ENCODE peak calls at places on chromosomes 3 and 15, in nine cellular contexts. A is BJ, N is A549, M is tibial nerve, O is cardiac muscle cell, D is progenitor cell of endocrine pancreas, I is heart left ventricle, W is SJSA1, Z is epithelial cell of proximal tubule. K is an unnamed sample.

GRCh38 chr3:69326821-69327433 is 59.0 kb downstream of the FRMD4B start:
- DNase-seq in A (no peak), N (no peak), M (no peak), O (no peak), D (no peak), I (no peak), W (no peak), Z (no peak), K (no peak)

GRCh38 chr3:29465836-29466235 is 185.0 kb downstream of the RBMS3 start:
- DNase-seq in A (peak; percentile 59), N (no peak), M (no peak), O (no peak), D (no peak), I (no peak), W (no peak), Z (no peak), K (no peak)

GRCh38 chr3:150370129-150370602 is 37.9 kb upstream of the TSC22D2 start:
- DNase-seq in A (peak; percentile 86), N (peak; percentile 95), M (no peak), O (peak; percentile 58), D (no peak), I (peak; percentile 69), W (peak; percentile 97), Z (peak; percentile 91), K (no peak)

GRCh38 chr3:136730595-136731273 is 21.4 kb downstream of the STAG1 start:
- DNase-seq in A (no peak), N (no peak), M (no peak), O (no peak), D (no peak), I (no peak), W (no peak), Z (no peak), K (no peak)

GRCh38 chr15:69665641-69666091 is 213.0 kb downstream of the RPLP1 start:
- DNase-seq in A (no peak), N (no peak), M (no peak), O (peak; percentile 12), D (no peak), I (no peak), W (no peak), Z (no peak), K (peak; percentile 82)

GRCh38 chr3:84925571-84925970 is 33.2 kb upstream of the CADM2 start:
- DNase-seq in A (no peak), N (no peak), M (no peak), O (no peak), D (no peak), I (no peak), W (no peak), Z (no peak), K (no peak)

GRCh38 chr15:57134877-57135276 is 216.4 kb downstream of the TCF12 start:
- DNase-seq in A (no peak), N (no peak), M (no peak), O (no peak), D (no peak), I (no peak), W (no peak), Z (no peak), K (no peak)

GRCh38 chr15:95267476-95267875 is 1036.1 kb downstream of the MCTP2 start:
- DNase-seq in A (no peak), N (no peak), M (no peak), O (no peak), D (no peak), I (no peak), W (no peak), Z (no peak), K (no peak)

GRCh38 chr3:197023241-197023997 is 6.2 kb downstream of the MELTF start:
- DNase-seq in A (no peak), N (no peak), M (no peak), O (no peak), D (no peak), I (no peak), W (no peak), Z (no peak), K (no peak)

GRCh38 chr15:26771168-26771916 is 1.5 kb downstream of the GABRB3 start:
- DNase-seq in A (no peak), N (no peak), M (no peak), O (peak; percentile 92), D (peak; percentile 79), I (no peak), W (no peak), Z (no peak), K (no peak)

GRCh38 chr3:127451321-127451720 is 139.2 kb downstream of the TPRA1 start:
- DNase-seq in A (no peak), N (no peak), M (no peak), O (no peak), D (no peak), I (peak; percentile 5), W (no peak), Z (no peak), K (peak; percentile 29)

GRCh38 chr3:168546707-168547106 is 451.0 kb upstream of the GOLIM4 start:
- DNase-seq in A (no peak), N (no peak), M (no peak), O (no peak), D (no peak), I (no peak), W (no peak), Z (no peak), K (no peak)

GRCh38 chr3:77464106-77464688 is 424.3 kb downstream of the ROBO2 start:
- DNase-seq in A (peak; percentile 74), N (no peak), M (no peak), O (no peak), D (no peak), I (no peak), W (no peak), Z (no peak), K (no peak)

GRCh38 chr3:173567997-173568396 is 170.5 kb downstream of the NLGN1 start:
- DNase-seq in A (no peak), N (no peak), M (no peak), O (no peak), D (no peak), I (no peak), W (no peak), Z (no peak), K (no peak)

GRCh38 chr3:145259166-145259565 is 901.8 kb downstream of the PLOD2 start:
- DNase-seq in A (no peak), N (no peak), M (no peak), O (no peak), D (no peak), I (no peak), W (no peak), Z (no peak), K (no peak)

GRCh38 chr15:40843885-40844542 is at the start of gene SPINT1:
- DNase-seq in A (no peak), N (no peak), M (no peak), O (peak; percentile 35), D (peak; percentile 44), I (no peak), W (no peak), Z (no peak), K (peak; percentile 88)

GRCh38 chr3:31179768-31180167 is 285.3 kb upstream of the GADL1 start:
- DNase-seq in A (no peak), N (no peak), M (no peak), O (no peak), D (no peak), I (no peak), W (no peak), Z (no peak), K (no peak)

GRCh38 chr3:13114811-13115615 is 41.8 kb upstream of the IQSEC1 start:
- DNase-seq in A (no peak), N (no peak), M (peak; percentile 5), O (no peak), D (no peak), I (no peak), W (no peak), Z (no peak), K (peak; percentile 65)

GRCh38 chr15:40830884-40831283 is 2.4 kb upstream of the PPP1R14D start:
- DNase-seq in A (no peak), N (no peak), M (no peak), O (no peak), D (no peak), I (no peak), W (no peak), Z (no peak), K (no peak)

GRCh38 chr3:77051927-77052542 is 12.1 kb downstream of the ROBO2 start:
- DNase-seq in A (no peak), N (no peak), M (no peak), O (no peak), D (no peak), I (no peak), W (no peak), Z (no peak), K (no peak)

GRCh38 chr15:69595009-69595825 is 142.6 kb downstream of the RPLP1 start:
- DNase-seq in A (no peak), N (peak; percentile 56), M (peak; percentile 49), O (peak; percentile 78), D (no peak), I (peak; percentile 78), W (no peak), Z (no peak), K (no peak)

GRCh38 chr3:129627350-129628168 is 21.1 kb upstream of the PLXND1 start:
- DNase-seq in A (peak; percentile 40), N (peak; percentile 89), M (peak; percentile 42), O (peak; percentile 78), D (peak; percentile 54), I (peak; percentile 75), W (peak; percentile 73), Z (no peak), K (peak; percentile 91)

GRCh38 chr3:33447958-33448357 is 7.8 kb upstream of the UBP1 start:
- DNase-seq in A (no peak), N (no peak), M (no peak), O (peak; percentile 8), D (no peak), I (no peak), W (no peak), Z (no peak), K (no peak)

GRCh38 chr15:73923488-73924164 is 2.6 kb upstream of the LOXL1 start:
- DNase-seq in A (no peak), N (no peak), M (no peak), O (no peak), D (no peak), I (no peak), W (no peak), Z (no peak), K (peak; percentile 64)

GRCh38 chr3:167814441-167814951 is 79.0 kb downstream of the SERPINI1 start:
- DNase-seq in A (peak; percentile 47), N (peak; percentile 78), M (no peak), O (no peak), D (no peak), I (peak; percentile 54), W (no peak), Z (no peak), K (no peak)

GRCh38 chr3:48514431-48515227 is 10.7 kb upstream of the SHISA5 start:
- DNase-seq in A (no peak), N (no peak), M (no peak), O (no peak), D (no peak), I (no peak), W (no peak), Z (no peak), K (peak; percentile 16)

GRCh38 chr3:4825572-4826236 is 153.5 kb upstream of the BHLHE40 start:
- DNase-seq in A (no peak), N (peak; percentile 87), M (no peak), O (peak; percentile 62), D (no peak), I (peak; percentile 67), W (no peak), Z (no peak), K (peak; percentile 84)

GRCh38 chr15:83300826-83301225 is 16.4 kb upstream of the BNC1 start:
- DNase-seq in A (no peak), N (no peak), M (no peak), O (no peak), D (no peak), I (no peak), W (no peak), Z (no peak), K (no peak)

GRCh38 chr3:187736418-187736871 is 8.8 kb downstream of the BCL6 start:
- DNase-seq in A (no peak), N (peak; percentile 62), M (no peak), O (no peak), D (no peak), I (peak; percentile 34), W (peak; percentile 50), Z (no peak), K (no peak)

GRCh38 chr3:63911901-63912767 is at the start of gene SCAANT1:
- DNase-seq in A (peak; percentile 45), N (peak; percentile 85), M (peak; percentile 78), O (peak; percentile 94), D (peak; percentile 73), I (peak; percentile 94), W (peak; percentile 88), Z (no peak), K (peak; percentile 97)

GRCh38 chr15:98980899-98981228 is 26.7 kb downstream of the PGPEP1L start:
- DNase-seq in A (no peak), N (no peak), M (no peak), O (no peak), D (no peak), I (no peak), W (no peak), Z (no peak), K (no peak)